ENCODE peak calls at places on chromosomes 2 and 18, in five cellular contexts. I is endothelial cell, O is mesothelial cell of epicardium, X is hepatocyte, V is Caco-2. T is an unnamed sample.
A peak's percentile ranks its signal among the peaks of the same experiment; 100 is the strongest.

GRCh38 chr2:110678457-110679336 is 834 bp upstream of the BUB1 start:
- DNase-seq in I (peak; percentile 6), O (peak; percentile 52), X (peak; percentile 35), V (peak; percentile 24), T (no peak)

GRCh38 chr18:4510709-4511108 is 55.6 kb upstream of the DLGAP1 start:
- DNase-seq in I (no peak), O (no peak), X (peak; percentile 31), V (no peak), T (no peak)

GRCh38 chr2:75055820-75056675 is 97.6 kb downstream of the POLE4 start:
- DNase-seq in I (no peak), O (no peak), X (no peak), V (no peak), T (no peak)

GRCh38 chr18:50428531-50429206 is 53.8 kb downstream of the SKA1 start:
- DNase-seq in I (no peak), O (no peak), X (no peak), V (no peak), T (no peak)

GRCh38 chr18:51211552-51211951 is 14.1 kb upstream of the MEX3C start:
- DNase-seq in I (no peak), O (no peak), X (no peak), V (no peak), T (no peak)

GRCh38 chr18:6120820-6121279 is 225.5 kb upstream of the TMEM200C start:
- DNase-seq in I (no peak), O (no peak), X (no peak), V (no peak), T (no peak)

GRCh38 chr18:58996131-58996632 is 131.5 kb downstream of the ZNF532 start:
- DNase-seq in I (no peak), O (no peak), X (peak; percentile 19), V (no peak), T (peak; percentile 38)

GRCh38 chr2:201182650-201183372 is at the start of gene CASP10:
- DNase-seq in I (peak; percentile 31), O (no peak), X (peak; percentile 80), V (peak; percentile 75), T (peak; percentile 28)

GRCh38 chr2:222904557-222905258 is 43.9 kb downstream of the ACSL3 start:
- DNase-seq in I (no peak), O (no peak), X (no peak), V (no peak), T (peak; percentile 77)

GRCh38 chr2:74440378-74441110 is 1.2 kb downstream of the RTKN start:
- DNase-seq in I (peak; percentile 91), O (peak; percentile 90), X (peak; percentile 97), V (peak; percentile 95), T (no peak)

GRCh38 chr18:74378179-74378682 is 62.6 kb downstream of the C18orf63 start:
- DNase-seq in I (no peak), O (no peak), X (no peak), V (no peak), T (no peak)

GRCh38 chr18:76426738-76427305 is 68.2 kb downstream of the ZNF516 start:
- DNase-seq in I (peak; percentile 76), O (peak; percentile 62), X (peak; percentile 57), V (peak; percentile 40), T (no peak)

GRCh38 chr2:12381543-12382323 is 335.0 kb upstream of the TRIB2 start:
- DNase-seq in I (no peak), O (no peak), X (no peak), V (no peak), T (no peak)

GRCh38 chr2:239220976-239221375 is 179.8 kb downstream of the HDAC4 start:
- DNase-seq in I (no peak), O (no peak), X (no peak), V (no peak), T (no peak)

GRCh38 chr2:239190346-239190745 is 210.5 kb downstream of the HDAC4 start:
- DNase-seq in I (no peak), O (no peak), X (no peak), V (no peak), T (no peak)

GRCh38 chr2:197115325-197115724 is 188.8 kb upstream of the PGAP1 start:
- DNase-seq in I (no peak), O (no peak), X (no peak), V (no peak), T (no peak)
- TF ChIP-seq CTCF in I (no peak), O (no peak), X (no peak), V (no peak), T (no peak)

DNA sequence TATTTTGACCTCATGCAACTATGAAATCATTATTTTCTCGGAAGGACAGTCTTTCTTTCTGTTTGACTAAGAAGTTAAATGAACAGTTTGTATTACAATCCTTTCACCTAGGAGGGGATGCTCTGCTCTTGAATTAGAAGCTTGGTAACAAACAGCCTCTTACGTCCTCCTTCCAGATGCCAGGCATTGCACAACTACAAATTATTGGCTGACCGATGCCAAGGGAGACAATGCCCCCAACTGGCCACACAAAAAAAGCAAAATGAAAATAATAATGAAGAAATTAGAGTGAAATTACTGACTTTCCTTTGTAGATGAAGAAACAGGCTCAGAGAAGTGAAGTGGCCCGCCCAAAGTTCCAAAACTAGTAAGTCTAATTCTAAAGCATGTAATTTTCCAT is 177.9 kb downstream of the CYRIA start:
- DNase-seq in I (peak; percentile 21), O (no peak), X (peak; percentile 66), V (peak; percentile 50), T (peak; percentile 3)
- TF ChIP-seq CTCF in I (peak; percentile 26), O (no peak), X (peak; percentile 64), V (peak; percentile 59), T (peak; percentile 21)

DNA sequence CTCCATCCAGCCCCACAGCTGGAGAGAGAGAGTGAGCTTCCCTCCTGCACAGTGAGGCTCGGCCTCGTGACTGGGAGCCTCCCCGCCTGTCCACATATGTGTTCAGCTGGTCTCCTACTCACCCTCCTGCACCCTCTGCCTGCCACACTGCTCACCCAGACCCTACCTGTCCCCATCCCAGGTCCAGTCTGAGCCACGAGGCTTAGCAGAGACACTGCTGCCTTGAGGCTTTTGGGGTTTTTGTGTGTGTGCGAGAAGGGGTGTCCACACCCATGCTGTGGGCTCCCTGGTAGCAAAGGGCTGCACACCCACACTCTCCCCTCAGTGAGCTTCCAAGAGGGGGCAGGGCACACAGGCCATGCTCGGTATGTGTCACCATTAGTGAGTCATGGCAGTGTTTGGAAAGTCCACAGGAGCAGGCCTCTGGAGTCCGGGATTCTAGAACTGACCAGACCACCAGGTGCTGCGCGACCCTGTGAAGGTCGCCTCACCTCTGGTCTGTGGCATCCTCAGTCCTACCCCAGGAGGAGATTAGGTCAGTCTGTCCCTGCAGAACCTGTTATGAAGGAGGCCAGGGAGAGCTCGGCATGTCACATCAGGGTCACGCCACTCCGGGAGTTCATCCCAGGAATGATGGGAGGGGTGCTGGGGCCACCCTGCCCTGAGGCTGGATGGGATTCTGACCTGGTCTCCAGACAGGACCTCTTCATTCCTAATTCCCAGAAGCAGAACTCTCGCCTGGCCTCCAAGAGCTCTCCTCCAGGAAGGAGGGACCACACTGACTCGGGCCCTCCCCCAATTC is 39.9 kb upstream of the SMAD7 start:
- DNase-seq in I (no peak), O (no peak), X (peak; percentile 75), V (peak; percentile 26), T (no peak)
- TF ChIP-seq CTCF in I (no peak), O (no peak), X (no peak), V (no peak), T (no peak)

GRCh38 chr2:56132138-56132537 is 51.7 kb upstream of the CCDC85A start:
- DNase-seq in I (no peak), O (no peak), X (peak; percentile 46), V (peak; percentile 45), T (no peak)
- TF ChIP-seq CTCF in I (peak; percentile 58), O (peak; percentile 51), X (peak; percentile 70), V (peak; percentile 53), T (peak; percentile 46)

GRCh38 chr2:118061135-118061955 is 26.9 kb upstream of the INSIG2 start:
- DNase-seq in I (peak; percentile 26), O (no peak), X (no peak), V (peak; percentile 48), T (peak; percentile 22)
- TF ChIP-seq CTCF in I (peak; percentile 29), O (no peak), X (peak; percentile 33), V (peak; percentile 23), T (peak; percentile 41)